ENCODE peak calls at places on chromosome 4, in four cellular contexts. U is neural progenitor cell, F is OCI-LY7, B is MM.1S. Y is an unnamed sample.

GRCh38 chr4:48979897-48980579 is 6.0 kb upstream of the CWH43 start:
- DNase-seq in U (no peak), F (no peak), B (no peak), Y (peak)

GRCh38 chr4:143352052-143352451 is 15.4 kb downstream of the GAB1 start:
- DNase-seq in U (no peak), F (no peak), B (no peak), Y (no peak)

GRCh38 chr4:124144302-124144701 is 568.2 kb downstream of the ANKRD50 start:
- DNase-seq in U (no peak), F (no peak), B (no peak), Y (peak)

GRCh38 chr4:7581477-7581876 is 146.7 kb upstream of the PSAPL1 start:
- DNase-seq in U (peak), F (peak), B (peak), Y (peak)

GRCh38 chr4:8281519-8282133 is 12.1 kb downstream of the HTRA3 start:
- DNase-seq in U (no peak), F (no peak), B (no peak), Y (peak)

GRCh38 chr4:153296424-153296823 is 48.1 kb upstream of the MND1 start:
- DNase-seq in U (peak), F (no peak), B (no peak), Y (peak)

GRCh38 chr4:42785817-42786216 is 106.7 kb upstream of the GRXCR1 start:
- DNase-seq in U (no peak), F (no peak), B (no peak), Y (no peak)

GRCh38 chr4:86496094-86497060 is 97.7 kb upstream of the PTPN13 start:
- DNase-seq in U (peak), F (peak), B (peak), Y (peak)

GRCh38 chr4:169039271-169039954 is 29.4 kb upstream of the CBR4 start:
- DNase-seq in U (no peak), F (no peak), B (no peak), Y (no peak)

GRCh38 chr4:169184236-169184635 is 86.5 kb downstream of the SH3RF1 start:
- DNase-seq in U (no peak), F (no peak), B (no peak), Y (peak)

GRCh38 chr4:64899563-64899962 is 490.3 kb upstream of the TECRL start:
- DNase-seq in U (no peak), F (no peak), B (no peak), Y (no peak)

GRCh38 chr4:65623509-65623908 is 46.8 kb downstream of the EPHA5 start:
- DNase-seq in U (no peak), F (no peak), B (no peak), Y (peak)

GRCh38 chr4:1010522-1011021 is 854 bp upstream of the FGFRL1 start:
- DNase-seq in U (peak), F (peak), B (no peak), Y (peak)

GRCh38 chr4:882646-883045 is 49.5 kb downstream of the GAK start:
- DNase-seq in U (no peak), F (no peak), B (no peak), Y (no peak)

GRCh38 chr4:153227501-153227900 is 23.3 kb downstream of the TRIM2 start:
- DNase-seq in U (peak), F (no peak), B (no peak), Y (no peak)

GRCh38 chr4:2799444-2799911 is 6.6 kb downstream of the SH3BP2 start:
- DNase-seq in U (peak), F (no peak), B (no peak), Y (no peak)

GRCh38 chr4:2797188-2797544 is 4.3 kb downstream of the SH3BP2 start:
- DNase-seq in U (peak), F (no peak), B (no peak), Y (no peak)

GRCh38 chr4:2796261-2797187 is 3.6 kb downstream of the SH3BP2 start:
- DNase-seq in U (peak), F (no peak), B (no peak), Y (peak)

GRCh38 chr4:2798399-2799301 is 5.8 kb downstream of the SH3BP2 start:
- DNase-seq in U (peak), F (peak), B (no peak), Y (no peak)

GRCh38 chr4:2797545-2798305 is 4.8 kb downstream of the SH3BP2 start:
- DNase-seq in U (peak), F (no peak), B (no peak), Y (no peak)
- TF ChIP-seq EZH2phosphoT487 in U (no peak), F (no peak), B (no peak), Y (no peak)

DNA sequence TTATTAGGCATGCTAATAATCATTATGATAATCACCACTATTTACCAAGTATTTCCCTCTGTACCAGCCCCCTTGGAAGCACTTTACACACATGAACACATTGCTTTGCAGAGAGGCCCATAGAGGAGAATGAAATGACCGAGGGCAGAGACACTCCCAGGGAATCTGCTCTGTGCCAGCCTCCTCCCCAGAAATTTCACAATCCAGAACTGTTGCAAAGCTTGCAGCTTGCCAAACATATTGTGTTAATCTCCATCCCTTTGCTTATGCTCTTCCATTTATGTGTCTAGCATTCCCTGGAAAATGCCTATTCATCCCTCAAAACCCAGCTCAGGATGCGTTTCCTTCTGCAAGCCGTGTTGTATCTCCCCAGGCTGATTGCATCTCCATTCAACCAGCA is 37.8 kb downstream of the CYTL1 start:
- DNase-seq in U (no peak), F (no peak), B (no peak), Y (peak)
- TF ChIP-seq EZH2phosphoT487 in U (no peak), F (no peak), B (no peak), Y (no peak)

GRCh38 chr4:167897116-167897515 is 195.2 kb upstream of the ANXA10 start:
- DNase-seq in U (peak), F (no peak), B (no peak), Y (no peak)
- TF ChIP-seq EZH2phosphoT487 in U (no peak), F (no peak), B (no peak), Y (no peak)

GRCh38 chr4:137994858-137995257 is 247.3 kb downstream of the SLC7A11 start:
- DNase-seq in U (no peak), F (no peak), B (no peak), Y (peak)
- TF ChIP-seq EZH2phosphoT487 in U (no peak), F (no peak), B (no peak), Y (no peak)

GRCh38 chr4:100177855-100178254 is 12.4 kb downstream of the DDIT4L start:
- DNase-seq in U (no peak), F (no peak), B (no peak), Y (no peak)
- TF ChIP-seq EZH2phosphoT487 in U (no peak), F (no peak), B (no peak), Y (no peak)